ENCODE peak calls at places on chromosomes 7 and 10, in four cellular contexts. D is OCI-LY7, C is esophagus muscularis mucosa, U is H9. W is an unnamed sample.
A peak's percentile ranks its signal among the peaks of the same experiment; 100 is the strongest.

GRCh38 chr7:1534330-1535099 is 4.0 kb downstream of the MAFK start:
- DNase-seq in D (no peak), C (no peak), U (no peak), W (no peak)

GRCh38 chr7:44286182-44286617 is 39.2 kb downstream of the CAMK2B start:
- DNase-seq in D (no peak), C (no peak), U (peak; percentile 62), W (peak; percentile 49)

GRCh38 chr10:86747796-86748581 is 8.4 kb upstream of the BMPR1A start:
- DNase-seq in D (peak; percentile 46), C (no peak), U (no peak), W (no peak)

GRCh38 chr7:74104702-74105101 is 21.1 kb downstream of the LIMK1 start:
- DNase-seq in D (no peak), C (no peak), U (no peak), W (no peak)

GRCh38 chr7:134875867-134876266 is 96.4 kb downstream of the CALD1 start:
- DNase-seq in D (no peak), C (no peak), U (no peak), W (no peak)

GRCh38 chr10:18216482-18216881 is 76.3 kb downstream of the CACNB2 start:
- DNase-seq in D (no peak), C (no peak), U (no peak), W (no peak)

GRCh38 chr10:52870562-52870961 is 98.0 kb upstream of the MBL2 start:
- DNase-seq in D (no peak), C (no peak), U (no peak), W (no peak)

GRCh38 chr10:122139226-122139625 is 131.9 kb upstream of the BTBD16 start:
- DNase-seq in D (no peak), C (no peak), U (no peak), W (no peak)

GRCh38 chr10:44627591-44628354 is 242.9 kb upstream of the CXCL12 start:
- DNase-seq in D (no peak), C (no peak), U (no peak), W (no peak)

GRCh38 chr7:105805619-105806018 is 70.8 kb downstream of the ATXN7L1 start:
- DNase-seq in D (no peak), C (no peak), U (peak; percentile 70), W (no peak)

DNA sequence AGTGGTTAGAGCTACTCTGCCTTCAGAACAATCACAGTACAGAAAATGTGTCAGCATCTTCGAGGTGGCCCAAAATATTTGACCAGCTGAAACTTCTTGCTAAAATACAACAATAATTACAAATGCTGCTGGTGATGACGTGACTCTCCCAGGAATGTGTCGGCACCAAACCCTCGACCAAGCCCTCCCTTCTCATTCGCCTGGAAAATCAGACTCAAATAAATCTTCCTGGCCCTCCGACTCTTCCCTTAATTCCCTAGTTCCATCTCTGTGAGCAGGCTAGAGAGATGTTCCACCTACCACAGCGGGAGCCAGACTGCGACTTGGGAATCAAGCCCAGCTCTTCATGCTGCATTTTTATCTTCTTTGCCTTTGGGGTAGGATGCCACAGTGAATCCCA is 4.1 kb downstream of the PRSS2 start:
- DNase-seq in D (no peak), C (no peak), U (no peak), W (no peak)
- H3K27ac ChIP-seq in D (no peak overlapping the region), C (no peak overlapping the region), U (no peak overlapping the region), W (no peak overlapping the region)

GRCh38 chr10:72888151-72888638 is 5.3 kb upstream of the OIT3 start:
- DNase-seq in D (no peak), C (no peak), U (no peak), W (no peak)
- H3K27ac ChIP-seq in D (no peak overlapping the region), C (no peak overlapping the region), U (no peak overlapping the region), W (no peak overlapping the region)

GRCh38 chr7:36115448-36116321 is 37.4 kb upstream of the EEPD1 start:
- DNase-seq in D (no peak), C (no peak), U (no peak), W (no peak)

GRCh38 chr7:36117201-36117840 is 35.7 kb upstream of the EEPD1 start:
- DNase-seq in D (no peak), C (no peak), U (no peak), W (no peak)

GRCh38 chr7:36116347-36117200 is 36.5 kb upstream of the EEPD1 start:
- DNase-seq in D (no peak), C (no peak), U (no peak), W (no peak)

GRCh38 chr7:36118344-36118743 is 34.7 kb upstream of the EEPD1 start:
- DNase-seq in D (no peak), C (no peak), U (no peak), W (no peak)

DNA sequence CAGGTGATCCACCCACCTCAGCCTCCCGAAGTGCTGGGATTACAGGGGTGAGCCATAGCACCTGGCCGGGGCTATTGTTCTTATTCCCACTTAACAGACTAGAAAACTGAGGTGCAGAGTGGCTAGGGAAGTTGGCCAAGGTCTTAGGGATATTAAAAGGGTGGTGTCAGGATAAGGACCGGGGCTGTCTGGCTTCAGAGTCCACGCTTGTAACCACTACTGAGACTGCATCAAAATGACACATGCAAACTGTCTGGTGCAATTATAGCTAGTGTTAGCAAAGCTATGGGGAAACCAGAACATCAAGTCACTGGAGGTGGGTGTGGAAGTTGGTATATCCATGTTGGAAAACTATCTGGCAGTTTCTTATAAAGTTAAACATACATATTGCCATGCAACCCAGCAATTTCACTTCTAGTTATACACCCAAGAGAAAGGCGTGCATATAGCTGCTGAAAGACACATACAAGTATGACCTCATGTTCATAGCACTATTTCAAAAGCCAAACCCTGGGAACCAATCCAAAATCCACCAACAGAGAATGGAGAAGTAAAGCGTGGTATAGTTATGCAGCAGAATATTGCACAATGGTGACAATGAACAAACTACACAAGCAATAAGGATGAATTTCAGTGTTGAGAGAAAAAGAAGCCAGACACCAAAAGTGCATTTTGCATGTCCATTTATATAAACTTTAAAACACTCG is 33.9 kb upstream of the EEPD1 start:
- DNase-seq in D (no peak), C (no peak), U (no peak), W (no peak)
- H3K27ac ChIP-seq in D (no peak overlapping the region), C (no peak overlapping the region), U (no peak overlapping the region), W (no peak overlapping the region)

GRCh38 chr10:91287912-91288311 is 67.4 kb downstream of the PCGF5 start:
- DNase-seq in D (no peak), C (no peak), U (no peak), W (no peak)

GRCh38 chr10:91290607-91291006 is 70.1 kb downstream of the PCGF5 start:
- DNase-seq in D (no peak), C (no peak), U (no peak), W (no peak)

GRCh38 chr10:91286572-91286971 is 66.1 kb downstream of the PCGF5 start:
- DNase-seq in D (no peak), C (no peak), U (no peak), W (no peak)

GRCh38 chr10:91287276-91287675 is 66.8 kb downstream of the PCGF5 start:
- DNase-seq in D (no peak), C (no peak), U (no peak), W (no peak)

GRCh38 chr10:91289295-91289694 is 68.8 kb downstream of the PCGF5 start:
- DNase-seq in D (no peak), C (no peak), U (no peak), W (no peak)
- H3K27ac ChIP-seq in D (no peak overlapping the region), C (no peak overlapping the region), U (no peak overlapping the region), W (no peak overlapping the region)

DNA sequence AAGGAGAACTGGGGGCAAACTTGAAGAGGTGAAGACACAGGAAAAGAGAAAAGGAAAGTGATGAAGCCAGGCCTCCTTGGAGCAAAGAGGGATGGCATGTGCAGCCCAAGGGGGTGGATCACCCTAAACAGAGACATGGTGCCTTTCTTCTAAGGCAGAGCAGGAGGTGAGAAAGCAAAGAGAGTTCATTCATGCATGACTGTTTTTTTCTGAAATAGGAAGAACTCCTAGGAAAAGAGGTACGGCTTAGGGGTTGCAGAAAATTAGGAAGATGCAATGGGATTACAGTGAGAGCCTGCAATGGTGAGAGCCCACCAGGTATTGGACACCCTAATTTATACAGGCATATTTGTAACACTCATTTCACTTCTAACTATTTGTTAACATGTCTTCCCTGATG is 15.9 kb downstream of the ITGB1 start:
- DNase-seq in D (no peak), C (no peak), U (no peak), W (no peak)
- H3K27ac ChIP-seq in D (peak overlapping the region; percentile 3), C (peak overlapping the region; percentile 85), U (no peak overlapping the region), W (no peak overlapping the region)

GRCh38 chr10:93386496-93387369 is 95.4 kb downstream of the MYOF start:
- DNase-seq in D (no peak), C (peak; percentile 89), U (no peak), W (no peak)
- H3K27ac ChIP-seq in D (no peak overlapping the region), C (peak overlapping the region; percentile 69), U (no peak overlapping the region), W (peak overlapping the region; percentile 24)

DNA sequence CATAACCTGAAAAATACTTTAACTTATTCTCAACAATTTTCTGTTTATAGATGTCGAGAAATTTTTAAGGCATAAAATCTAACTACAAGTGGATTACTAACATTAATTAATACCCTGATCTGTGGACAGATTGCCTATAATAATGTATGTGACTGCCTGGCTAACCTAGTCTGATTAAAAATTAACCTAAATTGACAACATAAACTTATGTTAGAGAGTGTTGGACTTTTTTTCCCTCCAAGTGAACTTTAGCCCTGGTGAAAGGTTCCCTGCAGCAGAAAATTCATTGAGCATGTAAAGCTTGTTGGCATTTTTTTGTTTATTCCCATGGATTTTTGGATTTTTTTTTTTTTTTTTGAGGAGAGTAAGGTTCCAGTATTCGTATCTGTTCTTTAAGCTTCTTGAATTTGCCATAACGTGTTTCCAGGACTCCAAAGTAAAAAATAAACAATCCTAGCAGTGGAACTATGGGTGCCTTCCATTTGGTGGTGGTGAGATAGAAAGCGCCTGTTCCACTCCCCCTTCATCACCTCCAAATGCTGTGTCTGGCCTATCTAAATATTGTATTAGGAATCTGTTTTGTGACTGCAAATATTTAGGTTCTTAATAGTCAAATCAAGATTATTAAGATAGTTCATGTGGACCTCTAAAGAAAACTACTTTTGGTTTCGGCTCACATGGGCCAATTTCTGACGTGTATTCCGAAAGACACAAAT is 36.1 kb downstream of the NET1 start:
- DNase-seq in D (no peak), C (no peak), U (no peak), W (no peak)
- H3K27ac ChIP-seq in D (no peak overlapping the region), C (peak overlapping the region; percentile 85), U (no peak overlapping the region), W (no peak overlapping the region)

DNA sequence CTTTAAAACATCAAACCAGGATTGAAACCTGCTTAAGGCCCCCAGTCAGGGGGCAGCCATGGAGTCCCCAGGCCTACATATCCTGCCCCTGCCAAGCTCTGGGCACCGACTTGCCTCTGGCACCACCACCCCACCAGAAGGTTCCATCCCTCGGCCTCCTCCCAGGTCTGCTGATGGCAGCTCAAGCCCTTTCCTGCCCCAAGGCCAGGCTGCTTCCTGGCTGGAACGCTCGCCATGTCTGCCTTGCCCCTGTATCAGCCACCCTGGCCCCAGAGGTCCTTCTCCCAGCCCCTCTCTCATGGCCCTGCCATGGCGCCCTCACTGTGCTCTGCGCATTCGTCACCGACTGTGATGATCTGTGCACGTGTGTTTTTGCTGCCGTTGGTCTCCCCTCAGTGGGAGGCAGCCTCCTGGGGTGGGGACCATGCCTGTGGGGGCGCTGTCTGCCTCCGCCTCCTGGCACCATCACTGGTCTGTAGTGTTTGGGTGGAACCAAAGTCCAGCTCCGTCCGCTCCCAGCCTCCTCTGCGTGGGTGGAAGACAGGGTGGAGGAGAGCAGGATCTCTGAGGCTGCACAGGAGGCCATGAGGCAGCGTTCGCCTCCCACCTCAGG is 3.2 kb downstream of the DPYSL4 start:
- DNase-seq in D (no peak), C (no peak), U (no peak), W (no peak)
- H3K27ac ChIP-seq in D (no peak overlapping the region), C (no peak overlapping the region), U (no peak overlapping the region), W (no peak overlapping the region)

GRCh38 chr7:151699920-151700319 is 177.0 kb downstream of the PRKAG2 start:
- DNase-seq in D (no peak), C (no peak), U (no peak), W (no peak)
- H3K27ac ChIP-seq in D (no peak overlapping the region), C (peak overlapping the region; percentile 57), U (no peak overlapping the region), W (no peak overlapping the region)